ENCODE peak calls at places on chromosomes 6 and 20, in five cellular contexts. Y is fibroblast of lung, L is BJ, P is endothelial cell, T is IMR-90. B is an unnamed sample.

GRCh38 chr20:38121741-38122140 is 43.3 kb downstream of the TGM2 start:
- DNase-seq in P (no peak), Y (no peak), T (no peak), L (no peak), B (no peak)

GRCh38 chr20:9409981-9410380 is 104.4 kb upstream of the LAMP5 start:
- DNase-seq in P (no peak), T (peak), Y (peak), L (peak), B (no peak)

GRCh38 chr6:140285471-140285870 is 911.0 kb upstream of the CITED2 start:
- DNase-seq in P (no peak), Y (no peak), L (no peak), T (no peak), B (no peak)

GRCh38 chr6:107711953-107712522 is 112.1 kb downstream of the SCML4 start:
- DNase-seq in T (no peak), Y (no peak), P (no peak), L (no peak), B (no peak)

GRCh38 chr6:137370871-137371633 is 123.1 kb downstream of the OLIG3 start:
- DNase-seq in T (no peak), Y (peak), P (no peak), L (no peak), B (no peak)

GRCh38 chr6:125558907-125559306 is 190.5 kb upstream of the HEY2 start:
- DNase-seq in P (no peak), T (no peak), Y (no peak), L (no peak), B (peak)

GRCh38 chr6:89035252-89036106 is 45.1 kb upstream of the PNRC1 start:
- DNase-seq in Y (peak), P (no peak), T (peak), L (peak), B (peak)

GRCh38 chr6:29483735-29484134 is 4.0 kb downstream of the MAS1L start:
- DNase-seq in L (no peak), T (no peak), Y (no peak), P (no peak), B (no peak)

GRCh38 chr6:35651244-35651643 is 37.5 kb downstream of the FKBP5 start:
- DNase-seq in Y (no peak), L (no peak), T (no peak), P (no peak), B (no peak)

GRCh38 chr6:7331452-7331851 is 18.5 kb upstream of the SSR1 start:
- DNase-seq in T (no peak), P (no peak), L (no peak), Y (no peak), B (no peak)

GRCh38 chr6:157240059-157240959 is 83.0 kb downstream of the TMEM242 start:
- DNase-seq in T (peak), P (no peak), L (no peak), Y (no peak), B (peak)

GRCh38 chr6:38055210-38055609 is 235.7 kb downstream of the ZFAND3 start:
- DNase-seq in T (no peak), Y (no peak), L (no peak), P (no peak), B (no peak)

GRCh38 chr6:39568896-39569295 is 156.3 kb downstream of the KIF6 start:
- DNase-seq in P (no peak), Y (peak), T (peak), L (peak), B (peak)

GRCh38 chr20:32539817-32540675 is 45.1 kb downstream of the NOL4L start:
- DNase-seq in T (no peak), P (no peak), L (no peak), Y (no peak), B (no peak)

GRCh38 chr6:7058250-7058923 is 49.4 kb upstream of the RREB1 start:
- DNase-seq in L (peak), T (peak), P (no peak), Y (peak), B (peak)

DNA sequence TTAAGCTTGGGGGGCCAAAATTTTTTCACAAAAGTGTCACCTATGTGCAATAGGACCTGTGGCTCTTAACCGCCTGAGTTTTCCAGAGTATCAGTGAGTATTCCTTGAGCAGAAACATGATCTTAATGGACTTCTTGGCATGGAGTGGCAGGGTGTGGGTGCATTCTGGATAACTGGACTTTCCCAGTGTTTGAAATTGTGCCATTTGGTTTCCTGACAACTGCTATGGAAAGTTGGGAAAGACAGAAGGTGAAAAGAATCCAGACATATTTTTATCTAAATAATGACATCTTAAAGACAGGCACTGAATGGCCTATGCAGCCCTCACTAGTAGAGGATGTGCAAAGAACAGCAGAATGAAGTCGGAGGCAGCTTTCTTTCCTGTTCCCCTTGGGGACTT is 34.3 kb upstream of the ADTRP start:
- DNase-seq in P (no peak), L (no peak), T (no peak), Y (no peak), B (no peak)
- TF ChIP-seq CTCF in P (no peak), L (no peak), T (no peak), Y (no peak), B (no peak)

DNA sequence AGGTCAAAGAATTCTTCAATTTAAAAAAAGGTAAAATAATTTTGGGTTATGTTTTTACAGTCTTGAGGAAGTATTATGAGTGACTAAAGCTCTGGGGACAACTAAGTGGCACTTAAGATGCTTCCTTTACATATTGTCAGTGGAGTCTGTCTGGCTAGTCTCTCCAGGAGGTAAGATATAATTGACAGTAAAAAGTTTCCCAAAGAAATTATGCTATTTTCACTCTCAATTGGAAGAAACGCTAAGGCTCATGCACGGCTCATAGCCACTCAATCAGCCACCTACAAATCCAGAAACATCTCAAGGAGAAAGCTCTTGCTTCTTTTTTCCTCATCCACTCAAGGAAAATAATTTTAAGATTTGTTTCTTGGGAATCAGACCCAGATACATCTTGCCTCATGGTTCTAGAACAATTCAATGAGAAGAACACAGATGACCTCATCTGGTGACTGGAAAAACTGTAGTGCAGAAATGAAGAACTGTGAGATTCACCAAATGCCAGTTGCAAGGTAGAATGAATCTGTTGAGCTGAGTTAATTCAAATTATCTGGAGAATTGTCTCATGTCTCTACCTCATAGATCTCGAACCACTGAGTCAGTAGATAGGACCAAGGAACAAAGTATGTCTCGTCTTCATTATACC is 252.9 kb downstream of the TPBG start:
- DNase-seq in T (peak), Y (peak), P (no peak), L (no peak), B (peak)
- TF ChIP-seq CTCF in T (peak), Y (no peak), P (no peak), L (peak), B (no peak)

GRCh38 chr20:7926323-7926722 is 13.9 kb downstream of the HAO1 start:
- DNase-seq in L (no peak), Y (no peak), T (no peak), P (no peak), B (no peak)
- TF ChIP-seq CTCF in L (no peak), Y (no peak), T (no peak), P (no peak), B (no peak)

DNA sequence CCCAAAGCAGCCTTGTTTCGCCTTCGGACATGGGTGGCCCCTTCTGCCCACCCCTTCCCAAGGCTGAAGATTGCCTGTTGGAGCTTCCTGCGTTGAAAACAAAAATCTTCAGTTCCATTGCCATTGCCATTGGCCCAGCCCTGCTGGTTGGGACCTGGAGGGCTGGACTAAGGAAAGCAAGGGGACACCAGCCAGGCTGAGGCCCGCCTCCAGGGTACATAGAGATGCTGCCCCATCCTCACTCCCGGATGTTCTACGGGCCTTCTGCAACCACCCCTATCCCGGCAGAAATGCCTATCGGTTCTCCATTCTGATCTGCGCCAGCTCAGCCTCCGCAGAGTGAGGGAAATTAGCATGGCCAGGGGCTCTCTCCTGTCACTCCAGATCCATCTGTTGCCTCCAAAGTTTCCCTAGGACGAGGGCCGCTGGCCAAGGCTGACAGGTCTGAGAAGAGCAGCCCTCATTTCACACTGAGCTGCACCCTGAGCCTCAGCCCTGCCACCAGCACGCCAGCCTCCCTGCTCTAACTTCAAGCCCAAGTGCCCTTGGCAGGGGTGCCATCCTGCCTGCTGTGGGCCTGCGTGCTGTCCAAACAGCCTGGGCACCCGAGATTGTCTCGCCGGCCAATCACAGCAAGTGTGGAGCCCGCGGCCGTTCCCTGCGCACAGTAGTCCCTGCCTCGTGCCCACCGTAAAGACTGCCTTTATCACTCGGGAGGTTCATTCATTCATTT is 13.5 kb upstream of the STX16 start:
- DNase-seq in P (no peak), T (no peak), Y (no peak), L (no peak), B (no peak)
- TF ChIP-seq CTCF in P (no peak), T (no peak), Y (no peak), L (no peak), B (no peak)

DNA sequence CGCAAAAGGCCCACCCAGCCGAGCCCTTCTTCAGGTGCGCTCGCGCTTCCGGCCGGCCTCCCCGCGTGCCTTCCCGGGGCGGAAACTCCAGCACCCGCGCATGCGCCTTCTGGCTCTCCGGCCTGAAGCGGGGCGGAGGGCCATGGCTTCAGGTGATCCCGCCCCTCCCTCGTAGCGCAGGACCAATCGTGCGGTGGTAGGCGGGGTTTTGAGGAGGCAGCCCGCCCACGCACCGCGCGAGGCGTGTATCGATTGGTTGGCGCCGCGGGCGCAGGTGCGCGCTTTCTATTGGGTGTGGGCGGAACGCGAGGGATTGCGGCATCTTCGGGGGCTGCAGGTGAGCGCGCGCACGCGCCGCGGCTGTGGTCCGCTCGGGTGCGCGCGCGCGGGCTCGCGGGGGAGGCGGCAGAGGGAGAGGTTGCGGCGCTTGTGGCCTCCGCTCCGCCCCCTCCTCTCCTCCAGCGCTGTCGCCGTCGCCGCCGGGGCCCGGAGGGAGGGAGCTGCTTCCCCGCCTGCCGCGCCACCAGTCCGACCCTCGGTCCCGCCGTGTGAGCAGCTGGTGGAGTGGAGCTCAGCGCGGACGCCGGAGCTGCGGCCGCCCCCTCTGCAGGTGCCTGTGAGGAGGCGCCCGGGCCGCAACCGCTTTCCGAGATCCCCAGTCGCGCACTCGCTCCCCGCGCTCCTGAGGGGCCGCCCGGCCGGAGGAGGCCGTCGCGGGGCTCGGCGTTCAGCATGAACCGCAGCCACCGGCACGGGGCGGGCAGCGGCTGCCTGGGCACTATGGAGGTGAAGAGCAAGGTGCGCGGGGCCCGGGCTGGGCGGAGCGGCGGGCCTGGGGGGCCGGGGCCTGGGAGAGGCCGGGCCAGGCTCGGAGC is at the start of gene PARD6B:
- DNase-seq in Y (peak), L (peak), P (peak), T (peak), B (peak)
- TF ChIP-seq CTCF in Y (no peak), L (no peak), P (no peak), T (no peak), B (no peak)